ENCODE peak calls at places on chromosomes 11 and 22, in five cellular contexts. L is IMR-90, Z is AG09309, T is B cell, P is nephron progenitor cell. A is an unnamed sample.

GRCh38 chr11:73317373-73317772 is 9.3 kb downstream of the ARHGEF17 start:
- DNase-seq in L (no peak), Z (no peak), T (no peak), P (no peak), A (no peak)

GRCh38 chr11:126573325-126574076 is 218.0 kb downstream of the ST3GAL4 start:
- DNase-seq in L (no peak), Z (no peak), T (no peak), P (peak; percentile 46), A (no peak)

GRCh38 chr11:89604281-89604680 is 105.8 kb upstream of the TRIM77 start:
- DNase-seq in L (no peak), Z (no peak), T (no peak), P (no peak), A (no peak)

GRCh38 chr11:110169738-110170137 is 76.5 kb downstream of the ZC3H12C start:
- DNase-seq in L (no peak), Z (no peak), T (no peak), P (no peak), A (no peak)

GRCh38 chr11:76232026-76232665 is 25.8 kb upstream of the WNT11 start:
- DNase-seq in L (no peak), Z (no peak), T (no peak), P (no peak), A (no peak)

GRCh38 chr11:126339866-126340434 is 15.5 kb upstream of the ST3GAL4 start:
- DNase-seq in L (peak; percentile 62), Z (no peak), T (no peak), P (peak; percentile 45), A (no peak)

GRCh38 chr11:942853-943252 is 17.2 kb downstream of the AP2A2 start:
- DNase-seq in L (peak; percentile 71), Z (no peak), T (no peak), P (no peak), A (no peak)

GRCh38 chr11:8207080-8208000 is 38.5 kb upstream of the RIC3 start:
- DNase-seq in L (peak; percentile 22), Z (no peak), T (no peak), P (no peak), A (no peak)

GRCh38 chr22:27719535-27720227 is 81.9 kb downstream of the MN1 start:
- DNase-seq in L (peak; percentile 16), Z (no peak), T (no peak), P (no peak), A (no peak)

GRCh38 chr22:30921108-30921507 is 47.5 kb downstream of the MORC2 start:
- DNase-seq in L (no peak), Z (no peak), T (no peak), P (no peak), A (no peak)

GRCh38 chr11:126491092-126491491 is 135.6 kb downstream of the ST3GAL4 start:
- DNase-seq in L (no peak), Z (no peak), T (no peak), P (no peak), A (no peak)

GRCh38 chr22:29780781-29781676 is 13.9 kb downstream of the UQCR10 start:
- DNase-seq in L (peak; percentile 85), Z (peak; percentile 40), T (no peak), P (no peak), A (no peak)

GRCh38 chr11:27391336-27392015 is 28.5 kb upstream of the CCDC34 start:
- DNase-seq in L (no peak), Z (no peak), T (no peak), P (no peak), A (no peak)

GRCh38 chr22:46057762-46058420 is 80.9 kb upstream of the WNT7B start:
- DNase-seq in L (no peak), Z (no peak), T (peak; percentile 66), P (no peak), A (no peak)

GRCh38 chr11:65557280-65558001 is 718 bp downstream of the LTBP3 start:
- DNase-seq in L (no peak), Z (no peak), T (no peak), P (peak; percentile 72), A (no peak)

GRCh38 chr11:63687845-63688244 is 6.5 kb downstream of the RTN3 start:
- DNase-seq in L (no peak), Z (no peak), T (no peak), P (no peak), A (no peak)

GRCh38 chr11:82680252-82680651 is 53.4 kb downstream of the FAM181B start:
- DNase-seq in L (no peak), Z (peak; percentile 33), T (no peak), P (no peak), A (no peak)

GRCh38 chr11:82671451-82671850 is 62.2 kb downstream of the FAM181B start:
- DNase-seq in L (no peak), Z (no peak), T (no peak), P (no peak), A (no peak)

GRCh38 chr11:82676483-82677094 is 57.1 kb downstream of the FAM181B start:
- DNase-seq in L (no peak), Z (no peak), T (no peak), P (no peak), A (no peak)

DNA sequence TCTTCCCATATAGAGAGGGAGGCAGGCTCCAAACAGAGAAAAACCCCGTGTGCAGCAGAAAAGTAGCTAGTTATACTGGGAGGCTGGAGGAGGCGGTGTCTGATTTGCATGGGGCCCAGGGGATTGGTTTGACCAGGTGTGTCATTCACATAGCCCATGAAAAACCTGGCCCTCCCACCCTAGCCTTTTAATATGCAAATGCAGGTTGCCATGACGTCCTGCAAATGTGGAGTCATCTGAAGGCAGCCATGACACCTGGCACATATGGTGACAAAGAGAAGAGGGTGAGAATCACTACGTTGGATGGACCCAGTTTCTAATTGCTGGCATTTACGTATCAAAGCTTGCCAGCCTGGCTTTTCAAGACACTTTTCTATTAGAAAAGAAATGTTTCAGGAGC is 57.8 kb downstream of the FAM181B start:
- DNase-seq in L (no peak), Z (no peak), T (no peak), P (no peak), A (no peak)
- TF ChIP-seq CTCF in L (no peak), Z (no peak), T (no peak), P (no peak), A (no peak)

GRCh38 chr22:42269407-42270177 is 861 bp downstream of the TCF20 start:
- DNase-seq in L (no peak), Z (no peak), T (peak; percentile 71), P (peak; percentile 64), A (peak; percentile 52)

GRCh38 chr22:42270178-42270511 is 308 bp downstream of the TCF20 start:
- DNase-seq in L (no peak), Z (no peak), T (no peak), P (no peak), A (peak; percentile 49)

GRCh38 chr22:42270512-42271190 is at the start of gene TCF20:
- DNase-seq in L (peak; percentile 62), Z (no peak), T (peak; percentile 83), P (peak; percentile 81), A (peak; percentile 75)

GRCh38 chr22:42271191-42271813 is 849 bp upstream of the TCF20 start:
- DNase-seq in L (no peak), Z (no peak), T (no peak), P (no peak), A (no peak)

GRCh38 chr22:42268852-42269406 is 1.5 kb downstream of the TCF20 start:
- DNase-seq in L (no peak), Z (no peak), T (no peak), P (no peak), A (no peak)
- TF ChIP-seq CTCF in L (no peak), Z (no peak), T (no peak), P (no peak), A (no peak)

GRCh38 chr11:11113676-11114075 is 239.4 kb downstream of the CSNK2A3 start:
- DNase-seq in L (no peak), Z (no peak), T (no peak), P (no peak), A (no peak)
- TF ChIP-seq CTCF in L (no peak), Z (no peak), T (no peak), P (no peak), A (no peak)

DNA sequence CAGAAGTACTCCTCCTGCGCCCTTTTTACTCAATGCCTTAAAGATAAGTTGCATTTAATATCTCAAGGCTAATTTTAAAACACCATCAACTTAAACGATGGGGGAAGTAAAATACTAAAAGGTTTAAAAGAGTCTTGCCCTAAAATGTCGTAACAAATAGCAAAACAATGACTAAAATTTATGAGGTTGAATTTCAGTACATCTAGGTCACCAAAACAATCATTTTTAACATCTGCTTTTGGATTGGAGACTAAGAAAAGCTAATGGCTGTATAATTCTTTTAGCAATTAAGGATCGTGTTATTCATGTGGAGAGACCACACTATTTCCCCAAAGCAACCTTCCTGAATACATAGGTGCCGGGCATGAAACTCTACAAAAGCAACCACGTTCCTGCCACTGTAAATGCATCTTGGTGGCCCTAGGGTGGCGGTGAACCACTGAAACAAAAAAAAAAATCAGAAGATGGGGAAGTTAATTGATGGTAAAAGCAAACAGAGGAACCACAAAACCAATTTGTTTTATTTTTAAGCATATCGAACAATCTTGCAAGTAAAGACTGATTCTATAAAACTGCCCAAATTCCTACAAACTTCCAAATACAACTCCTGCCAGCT is 45.8 kb downstream of the CELF1 start:
- DNase-seq in L (no peak), Z (peak; percentile 35), T (peak; percentile 43), P (no peak), A (no peak)
- TF ChIP-seq CTCF in L (no peak), Z (no peak), T (no peak), P (no peak), A (no peak)

DNA sequence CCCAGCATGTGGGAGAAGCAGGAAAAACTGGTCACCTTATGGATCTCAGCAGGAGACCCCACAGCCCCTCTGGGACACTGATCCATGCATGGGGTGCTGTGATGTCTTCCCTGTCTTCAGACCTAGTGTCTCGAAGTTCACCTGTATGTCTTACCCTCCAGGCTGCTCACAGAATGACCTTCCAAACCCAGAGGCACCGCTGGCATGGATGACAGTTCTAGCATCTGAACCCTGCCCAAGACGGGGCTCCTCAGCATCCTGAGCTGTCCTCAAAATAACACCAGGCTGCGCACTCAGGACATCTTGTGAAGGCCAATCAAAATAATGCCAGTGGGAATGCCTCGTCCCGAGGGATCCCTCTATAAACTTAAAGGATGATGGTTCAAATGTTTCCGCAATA is 824.9 kb downstream of the TBC1D22A start:
- DNase-seq in L (no peak), Z (no peak), T (no peak), P (no peak), A (no peak)
- TF ChIP-seq CTCF in L (no peak), Z (no peak), T (no peak), P (no peak), A (no peak)

GRCh38 chr11:120239713-120240640 is at the start of gene POU2F3:
- DNase-seq in L (no peak), Z (no peak), T (no peak), P (peak; percentile 47), A (no peak)
- TF ChIP-seq CTCF in L (no peak), Z (no peak), T (no peak), P (peak; percentile 13), A (no peak)